ENCODE peak calls at places on chromosomes 3 and 15, in nine cellular contexts. One of them, this sample, is unnamed. For H3K36me3, the result is how much of the 10 kb centered on the place peaks cover.

GRCh38 chr15:38605744-38606143 is 41.1 kb upstream of the RASGRP1 start:
- DNase-seq in brain microvascular endothelial cell: no peak
- DNase-seq in hepatocyte: no peak
- DNase-seq in HepG2: no peak
- DNase-seq in upper lobe of left lung: no peak
- DNase-seq in testis: no peak
- DNase-seq in body of pancreas: no peak
- DNase-seq in endothelial cell of umbilical vein: no peak
- DNase-seq in fibroblast of lung: no peak
- DNase-seq in this sample: no peak

GRCh38 chr15:59327942-59328341 is 44.7 kb downstream of the MYO1E start:
- DNase-seq in testis: no peak
- DNase-seq in body of pancreas: no peak
- DNase-seq in HepG2: no peak
- DNase-seq in fibroblast of lung: no peak
- DNase-seq in hepatocyte: no peak
- DNase-seq in brain microvascular endothelial cell: no peak
- DNase-seq in endothelial cell of umbilical vein: no peak
- DNase-seq in upper lobe of left lung: no peak
- DNase-seq in this sample: no peak

GRCh38 chr3:134516905-134517304 is 31.0 kb downstream of the CEP63 start:
- DNase-seq in brain microvascular endothelial cell: no peak
- DNase-seq in upper lobe of left lung: no peak
- DNase-seq in endothelial cell of umbilical vein: no peak
- DNase-seq in hepatocyte: no peak
- DNase-seq in testis: no peak
- DNase-seq in HepG2: no peak
- DNase-seq in fibroblast of lung: no peak
- DNase-seq in body of pancreas: no peak
- DNase-seq in this sample: no peak

GRCh38 chr3:165837058-165837525 is at the start of gene BCHE:
- DNase-seq in upper lobe of left lung: no peak
- DNase-seq in body of pancreas: peak
- DNase-seq in fibroblast of lung: peak
- DNase-seq in endothelial cell of umbilical vein: peak
- DNase-seq in HepG2: no peak
- DNase-seq in hepatocyte: peak
- DNase-seq in brain microvascular endothelial cell: peak
- DNase-seq in testis: peak
- DNase-seq in this sample: no peak

GRCh38 chr3:182327196-182327681 is 466.1 kb upstream of the ATP11B start:
- DNase-seq in hepatocyte: no peak
- DNase-seq in endothelial cell of umbilical vein: no peak
- DNase-seq in body of pancreas: no peak
- DNase-seq in upper lobe of left lung: peak
- DNase-seq in fibroblast of lung: peak
- DNase-seq in HepG2: no peak
- DNase-seq in brain microvascular endothelial cell: no peak
- DNase-seq in testis: no peak
- DNase-seq in this sample: no peak

GRCh38 chr15:68252925-68253534 is 23.5 kb upstream of the CLN6 start:
- DNase-seq in upper lobe of left lung: no peak
- DNase-seq in body of pancreas: peak
- DNase-seq in testis: peak
- DNase-seq in hepatocyte: peak
- DNase-seq in fibroblast of lung: peak
- DNase-seq in endothelial cell of umbilical vein: peak
- DNase-seq in brain microvascular endothelial cell: peak
- DNase-seq in HepG2: peak
- DNase-seq in this sample: no peak

GRCh38 chr3:36769926-36770325 is 5.6 kb upstream of the DCLK3 start:
- DNase-seq in HepG2: no peak
- DNase-seq in endothelial cell of umbilical vein: no peak
- DNase-seq in fibroblast of lung: no peak
- DNase-seq in body of pancreas: no peak
- DNase-seq in testis: no peak
- DNase-seq in brain microvascular endothelial cell: no peak
- DNase-seq in hepatocyte: no peak
- DNase-seq in upper lobe of left lung: no peak
- DNase-seq in this sample: no peak

GRCh38 chr3:120170223-120170622 is 76.0 kb upstream of the GSK3B start:
- DNase-seq in body of pancreas: no peak
- DNase-seq in upper lobe of left lung: no peak
- DNase-seq in hepatocyte: no peak
- DNase-seq in endothelial cell of umbilical vein: no peak
- DNase-seq in brain microvascular endothelial cell: no peak
- DNase-seq in fibroblast of lung: peak
- DNase-seq in HepG2: no peak
- DNase-seq in testis: no peak
- DNase-seq in this sample: peak

GRCh38 chr3:144687862-144688261 is 716.2 kb downstream of the DIPK2A start:
- DNase-seq in hepatocyte: no peak
- DNase-seq in upper lobe of left lung: no peak
- DNase-seq in fibroblast of lung: no peak
- DNase-seq in endothelial cell of umbilical vein: no peak
- DNase-seq in body of pancreas: no peak
- DNase-seq in testis: peak
- DNase-seq in brain microvascular endothelial cell: no peak
- DNase-seq in HepG2: peak
- DNase-seq in this sample: no peak

DNA sequence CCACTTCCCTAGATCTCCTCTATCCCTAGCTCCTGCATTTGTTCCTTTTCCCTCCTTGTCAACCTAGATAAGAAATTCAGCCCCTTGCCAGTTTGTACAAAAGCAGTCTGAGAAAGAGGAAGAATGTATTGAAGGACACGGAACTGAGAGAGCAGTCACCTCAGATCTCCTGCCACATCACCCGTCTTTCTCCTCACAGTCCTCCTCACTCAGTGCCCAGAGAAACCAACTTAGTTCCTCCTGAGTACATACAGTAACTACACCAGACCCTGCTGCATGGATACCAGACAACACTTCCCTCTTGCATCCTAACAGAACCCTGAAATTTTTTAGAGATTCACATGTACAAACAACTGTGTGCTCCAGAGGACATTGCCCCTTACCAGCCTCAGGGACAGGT is 563.6 kb upstream of the ADAMTS9 start:
- DNase-seq in fibroblast of lung: no peak
- DNase-seq in brain microvascular endothelial cell: no peak
- DNase-seq in endothelial cell of umbilical vein: no peak
- DNase-seq in HepG2: no peak
- DNase-seq in upper lobe of left lung: no peak
- DNase-seq in testis: no peak
- DNase-seq in hepatocyte: no peak
- DNase-seq in body of pancreas: no peak
- DNase-seq in this sample: no peak
- H3K36me3 ChIP-seq in fibroblast of lung: under half
- H3K36me3 ChIP-seq in brain microvascular endothelial cell: under half
- H3K36me3 ChIP-seq in endothelial cell of umbilical vein: under half
- H3K36me3 ChIP-seq in HepG2: under half
- H3K36me3 ChIP-seq in upper lobe of left lung: under half
- H3K36me3 ChIP-seq in testis: under half
- H3K36me3 ChIP-seq in hepatocyte: under half
- H3K36me3 ChIP-seq in body of pancreas: under half
- H3K36me3 ChIP-seq in this sample: under half

DNA sequence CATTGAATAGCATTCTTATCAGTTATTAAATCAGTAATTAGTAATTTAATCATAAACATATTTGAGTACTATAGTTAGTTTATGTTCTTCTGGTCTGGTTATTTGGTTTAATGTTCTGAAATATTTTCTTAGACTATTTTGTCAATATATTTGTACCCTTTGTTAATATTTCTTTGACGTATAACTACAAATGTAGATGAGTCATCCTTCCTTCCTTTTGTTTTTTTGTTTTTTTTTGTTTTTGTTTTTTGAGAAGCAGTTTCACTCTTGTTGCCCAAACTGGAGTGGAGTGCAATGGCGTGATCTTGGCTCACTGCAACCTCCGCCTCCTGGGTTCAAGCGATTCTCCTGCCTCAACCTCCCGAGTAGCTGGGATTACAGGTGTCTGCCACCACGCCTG is 17.4 kb upstream of the EIF3J start:
- DNase-seq in body of pancreas: no peak
- DNase-seq in HepG2: no peak
- DNase-seq in hepatocyte: no peak
- DNase-seq in brain microvascular endothelial cell: no peak
- DNase-seq in upper lobe of left lung: no peak
- DNase-seq in fibroblast of lung: no peak
- DNase-seq in endothelial cell of umbilical vein: peak
- DNase-seq in testis: no peak
- DNase-seq in this sample: no peak
- H3K36me3 ChIP-seq in body of pancreas: under half
- H3K36me3 ChIP-seq in HepG2: under half
- H3K36me3 ChIP-seq in hepatocyte: under half
- H3K36me3 ChIP-seq in brain microvascular endothelial cell: under half
- H3K36me3 ChIP-seq in upper lobe of left lung: under half
- H3K36me3 ChIP-seq in fibroblast of lung: under half
- H3K36me3 ChIP-seq in endothelial cell of umbilical vein: under half
- H3K36me3 ChIP-seq in testis: under half
- H3K36me3 ChIP-seq in this sample: under half

DNA sequence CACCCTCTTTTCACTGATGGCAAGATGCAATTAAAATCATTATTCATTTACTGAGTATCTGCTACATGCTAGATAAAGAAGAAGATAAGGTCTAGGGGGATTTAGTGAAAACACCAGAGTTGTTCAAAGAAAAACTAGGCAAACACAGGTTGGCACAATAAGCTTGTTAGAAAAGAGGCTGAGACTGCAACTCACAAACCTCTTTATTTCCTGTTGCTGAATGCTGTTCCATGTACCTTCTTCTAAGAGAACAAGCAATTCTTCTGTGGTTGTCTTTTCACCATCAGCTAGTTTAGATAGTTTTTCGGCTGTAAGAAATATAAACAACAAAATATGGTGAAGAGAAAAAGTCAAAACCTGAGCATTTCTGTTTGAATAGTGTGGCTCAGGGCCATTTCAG is 61.1 kb downstream of the EIF3J start:
- DNase-seq in brain microvascular endothelial cell: no peak
- DNase-seq in testis: no peak
- DNase-seq in fibroblast of lung: no peak
- DNase-seq in upper lobe of left lung: no peak
- DNase-seq in endothelial cell of umbilical vein: no peak
- DNase-seq in hepatocyte: no peak
- DNase-seq in body of pancreas: no peak
- DNase-seq in HepG2: no peak
- DNase-seq in this sample: no peak
- H3K36me3 ChIP-seq in brain microvascular endothelial cell: under half
- H3K36me3 ChIP-seq in testis: under half
- H3K36me3 ChIP-seq in fibroblast of lung: under half
- H3K36me3 ChIP-seq in upper lobe of left lung: half or more
- H3K36me3 ChIP-seq in endothelial cell of umbilical vein: under half
- H3K36me3 ChIP-seq in hepatocyte: under half
- H3K36me3 ChIP-seq in body of pancreas: under half
- H3K36me3 ChIP-seq in HepG2: under half
- H3K36me3 ChIP-seq in this sample: under half

GRCh38 chr15:71889385-71889784 is 79.0 kb downstream of the NR2E3 start:
- DNase-seq in HepG2: no peak
- DNase-seq in fibroblast of lung: no peak
- DNase-seq in body of pancreas: no peak
- DNase-seq in testis: no peak
- DNase-seq in endothelial cell of umbilical vein: no peak
- DNase-seq in hepatocyte: no peak
- DNase-seq in brain microvascular endothelial cell: no peak
- DNase-seq in upper lobe of left lung: no peak
- DNase-seq in this sample: no peak

GRCh38 chr15:71885390-71885789 is 75.0 kb downstream of the NR2E3 start:
- DNase-seq in fibroblast of lung: no peak
- DNase-seq in brain microvascular endothelial cell: no peak
- DNase-seq in testis: no peak
- DNase-seq in upper lobe of left lung: no peak
- DNase-seq in body of pancreas: no peak
- DNase-seq in hepatocyte: no peak
- DNase-seq in endothelial cell of umbilical vein: no peak
- DNase-seq in HepG2: no peak
- DNase-seq in this sample: no peak

GRCh38 chr15:71888797-71889196 is 78.4 kb downstream of the NR2E3 start:
- DNase-seq in endothelial cell of umbilical vein: no peak
- DNase-seq in brain microvascular endothelial cell: no peak
- DNase-seq in HepG2: no peak
- DNase-seq in fibroblast of lung: no peak
- DNase-seq in hepatocyte: no peak
- DNase-seq in upper lobe of left lung: no peak
- DNase-seq in testis: no peak
- DNase-seq in body of pancreas: no peak
- DNase-seq in this sample: no peak

GRCh38 chr15:71880276-71880675 is 69.9 kb downstream of the NR2E3 start:
- DNase-seq in endothelial cell of umbilical vein: no peak
- DNase-seq in HepG2: no peak
- DNase-seq in hepatocyte: no peak
- DNase-seq in body of pancreas: no peak
- DNase-seq in fibroblast of lung: no peak
- DNase-seq in testis: no peak
- DNase-seq in brain microvascular endothelial cell: no peak
- DNase-seq in upper lobe of left lung: no peak
- DNase-seq in this sample: no peak

DNA sequence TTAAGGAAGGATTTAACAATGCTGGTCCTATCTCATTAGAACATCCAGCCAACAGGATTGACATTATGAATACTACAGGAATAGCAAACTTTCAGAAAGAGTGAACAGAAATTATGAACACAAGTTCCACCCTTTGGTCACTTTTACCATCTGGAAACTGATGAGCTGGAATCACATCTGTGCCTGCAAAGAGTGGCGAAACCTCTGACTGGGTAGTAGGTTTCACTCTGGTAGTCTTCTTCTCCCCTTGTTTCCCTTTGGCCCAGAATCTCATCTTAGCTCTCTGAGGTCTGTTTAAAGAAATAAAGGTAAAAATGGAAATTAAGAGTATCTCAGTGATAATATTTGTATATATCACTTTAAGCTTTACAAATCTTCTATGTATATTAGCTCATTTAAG is 73.1 kb downstream of the NR2E3 start:
- DNase-seq in HepG2: no peak
- DNase-seq in endothelial cell of umbilical vein: no peak
- DNase-seq in testis: no peak
- DNase-seq in upper lobe of left lung: no peak
- DNase-seq in hepatocyte: no peak
- DNase-seq in body of pancreas: no peak
- DNase-seq in fibroblast of lung: no peak
- DNase-seq in brain microvascular endothelial cell: no peak
- DNase-seq in this sample: no peak
- H3K36me3 ChIP-seq in HepG2: under half
- H3K36me3 ChIP-seq in endothelial cell of umbilical vein: under half
- H3K36me3 ChIP-seq in testis: under half
- H3K36me3 ChIP-seq in upper lobe of left lung: under half
- H3K36me3 ChIP-seq in hepatocyte: under half
- H3K36me3 ChIP-seq in body of pancreas: under half
- H3K36me3 ChIP-seq in fibroblast of lung: under half
- H3K36me3 ChIP-seq in brain microvascular endothelial cell: under half
- H3K36me3 ChIP-seq in this sample: under half

GRCh38 chr15:52208306-52208946 is 17.2 kb upstream of the GNB5 start:
- DNase-seq in endothelial cell of umbilical vein: peak
- DNase-seq in testis: peak
- DNase-seq in body of pancreas: peak
- DNase-seq in upper lobe of left lung: no peak
- DNase-seq in HepG2: peak
- DNase-seq in brain microvascular endothelial cell: peak
- DNase-seq in hepatocyte: peak
- DNase-seq in fibroblast of lung: peak
- DNase-seq in this sample: no peak
- H3K36me3 ChIP-seq in endothelial cell of umbilical vein: under half
- H3K36me3 ChIP-seq in testis: under half
- H3K36me3 ChIP-seq in body of pancreas: half or more
- H3K36me3 ChIP-seq in upper lobe of left lung: under half
- H3K36me3 ChIP-seq in HepG2: half or more
- H3K36me3 ChIP-seq in brain microvascular endothelial cell: under half
- H3K36me3 ChIP-seq in hepatocyte: under half
- H3K36me3 ChIP-seq in fibroblast of lung: under half
- H3K36me3 ChIP-seq in this sample: under half